ENCODE peak calls at places on chromosomes 7 and 10, in eight cellular contexts. T is upper lobe of right lung, C is WERI-Rb-1, U is glutamatergic neuron, J is nephron progenitor cell, L is OCI-LY7, H is B cell, E is neural progenitor cell. P is an unnamed sample.

GRCh38 chr7:1663243-1663642 is 6.8 kb upstream of the ELFN1 start:
- DNase-seq in H (no peak), L (no peak), T (peak), C (no peak), U (no peak), E (no peak), J (no peak), P (no peak)

GRCh38 chr7:140475747-140476333 is 3.5 kb downstream of the MKRN1 start:
- DNase-seq in J (peak), T (no peak), U (no peak), L (peak), C (peak), H (peak), E (peak), P (peak)

GRCh38 chr10:104437226-104437625 is 83.6 kb downstream of the CFAP58 start:
- DNase-seq in E (no peak), U (no peak), L (no peak), H (no peak), T (no peak), J (no peak), C (no peak), P (no peak)

GRCh38 chr7:47520408-47520807 is 61.5 kb downstream of the TNS3 start:
- DNase-seq in J (no peak), C (no peak), U (no peak), E (no peak), H (no peak), T (no peak), L (no peak), P (no peak)

GRCh38 chr10:43278216-43278615 is 11.4 kb upstream of the RASGEF1A start:
- DNase-seq in U (no peak), L (no peak), E (no peak), H (no peak), T (no peak), J (no peak), C (no peak), P (no peak)

GRCh38 chr10:71161429-71161828 is 50.9 kb upstream of the UNC5B start:
- DNase-seq in C (no peak), E (no peak), U (no peak), L (peak), T (no peak), J (no peak), H (no peak), P (no peak)

GRCh38 chr7:99371376-99371920 is 3.1 kb upstream of the ARPC1B start:
- DNase-seq in C (no peak), T (no peak), E (no peak), J (no peak), H (no peak), L (no peak), U (no peak), P (no peak)

GRCh38 chr7:28435732-28436378 is 23.5 kb downstream of the CREB5 start:
- DNase-seq in C (no peak), J (no peak), E (no peak), H (no peak), T (no peak), L (no peak), U (no peak), P (no peak)

GRCh38 chr7:41033526-41033925 is 669.4 kb downstream of the INHBA start:
- DNase-seq in E (no peak), L (no peak), U (no peak), H (no peak), J (no peak), T (no peak), C (no peak), P (no peak)

GRCh38 chr7:29255199-29255838 is 60.7 kb downstream of the CHN2 start:
- DNase-seq in J (no peak), H (no peak), E (no peak), L (no peak), T (no peak), C (no peak), U (no peak), P (no peak)

GRCh38 chr7:40545739-40546138 is 410.9 kb downstream of the SUGCT start:
- DNase-seq in H (no peak), U (no peak), T (no peak), L (no peak), C (no peak), E (no peak), J (no peak), P (no peak)

GRCh38 chr7:9776900-9777299 is 1196.8 kb upstream of the PHF14 start:
- DNase-seq in L (no peak), T (no peak), E (peak), U (no peak), C (no peak), J (peak), H (no peak), P (peak)

GRCh38 chr10:102645741-102646609 is 1.7 kb downstream of the TRIM8 start:
- DNase-seq in E (peak), C (peak), H (peak), J (peak), U (peak), T (peak), L (peak), P (no peak)

GRCh38 chr10:44513592-44513991 is 128.7 kb upstream of the CXCL12 start:
- DNase-seq in J (no peak), T (no peak), C (no peak), H (no peak), U (no peak), L (no peak), E (no peak), P (no peak)
- TF ChIP-seq CTCF in J (no peak), T (no peak), C (peak), H (no peak), U (no peak), L (no peak), E (no peak), P (no peak)

DNA sequence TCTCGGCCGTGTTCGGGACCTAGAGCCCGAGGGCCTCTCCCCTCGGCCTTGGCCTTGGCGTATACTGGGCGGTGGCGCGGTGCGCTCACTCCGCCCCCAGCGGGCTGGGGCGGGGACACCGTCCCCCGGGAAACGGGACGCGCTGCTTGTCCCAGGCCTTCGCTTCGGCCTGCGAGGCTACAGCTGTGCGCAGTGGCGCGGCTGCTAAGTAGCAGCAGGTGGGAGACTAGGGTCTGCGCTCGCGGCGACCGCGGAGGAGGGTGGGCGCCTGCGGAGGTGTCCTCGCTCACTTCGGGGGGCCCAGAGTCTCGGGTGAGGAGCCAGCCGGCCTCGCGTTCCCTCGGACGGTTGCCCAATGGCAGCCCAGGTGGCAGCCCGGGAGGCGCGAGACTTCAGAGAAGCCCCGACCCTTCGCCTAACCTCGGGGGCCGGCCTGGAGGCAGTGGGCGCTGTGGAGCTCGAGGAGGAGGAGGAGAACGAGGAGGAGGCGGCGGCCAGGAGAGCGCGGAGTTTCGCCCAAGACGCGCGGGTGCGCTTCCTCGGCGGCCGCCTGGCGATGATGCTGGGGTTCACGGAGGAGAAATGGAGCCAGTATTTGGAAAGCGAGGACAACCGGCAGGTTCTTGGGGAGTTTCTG is at the start of gene DNAH11:
- DNase-seq in C (peak), J (peak), U (peak), L (no peak), H (peak), T (peak), E (peak), P (peak)
- TF ChIP-seq CTCF in C (peak), J (no peak), U (peak), L (no peak), H (no peak), T (no peak), E (no peak), P (no peak)

GRCh38 chr7:37208528-37208927 is 240.1 kb downstream of the ELMO1 start:
- DNase-seq in L (peak), H (peak), J (peak), T (no peak), E (peak), U (no peak), C (peak), P (no peak)
- TF ChIP-seq CTCF in L (peak), H (peak), J (peak), T (peak), E (peak), U (no peak), C (peak), P (no peak)

GRCh38 chr7:42493436-42494198 is 256.6 kb upstream of the GLI3 start:
- DNase-seq in T (peak), U (peak), L (no peak), C (no peak), E (peak), H (no peak), J (peak), P (peak)
- TF ChIP-seq CTCF in T (no peak), U (no peak), L (no peak), C (no peak), E (no peak), H (no peak), J (no peak), P (no peak)

GRCh38 chr10:68572151-68572550 is 12.0 kb downstream of the TET1 start:
- DNase-seq in E (no peak), U (no peak), J (no peak), L (no peak), T (no peak), C (no peak), H (no peak), P (no peak)

GRCh38 chr10:68578945-68579344 is 18.8 kb downstream of the TET1 start:
- DNase-seq in E (no peak), J (no peak), C (no peak), U (no peak), T (no peak), H (no peak), L (no peak), P (no peak)

GRCh38 chr10:68576118-68576517 is 16.0 kb downstream of the TET1 start:
- DNase-seq in H (no peak), U (no peak), T (no peak), E (peak), J (peak), C (no peak), L (no peak), P (no peak)
- TF ChIP-seq CTCF in H (no peak), U (peak), T (no peak), E (peak), J (no peak), C (peak), L (peak), P (peak)

DNA sequence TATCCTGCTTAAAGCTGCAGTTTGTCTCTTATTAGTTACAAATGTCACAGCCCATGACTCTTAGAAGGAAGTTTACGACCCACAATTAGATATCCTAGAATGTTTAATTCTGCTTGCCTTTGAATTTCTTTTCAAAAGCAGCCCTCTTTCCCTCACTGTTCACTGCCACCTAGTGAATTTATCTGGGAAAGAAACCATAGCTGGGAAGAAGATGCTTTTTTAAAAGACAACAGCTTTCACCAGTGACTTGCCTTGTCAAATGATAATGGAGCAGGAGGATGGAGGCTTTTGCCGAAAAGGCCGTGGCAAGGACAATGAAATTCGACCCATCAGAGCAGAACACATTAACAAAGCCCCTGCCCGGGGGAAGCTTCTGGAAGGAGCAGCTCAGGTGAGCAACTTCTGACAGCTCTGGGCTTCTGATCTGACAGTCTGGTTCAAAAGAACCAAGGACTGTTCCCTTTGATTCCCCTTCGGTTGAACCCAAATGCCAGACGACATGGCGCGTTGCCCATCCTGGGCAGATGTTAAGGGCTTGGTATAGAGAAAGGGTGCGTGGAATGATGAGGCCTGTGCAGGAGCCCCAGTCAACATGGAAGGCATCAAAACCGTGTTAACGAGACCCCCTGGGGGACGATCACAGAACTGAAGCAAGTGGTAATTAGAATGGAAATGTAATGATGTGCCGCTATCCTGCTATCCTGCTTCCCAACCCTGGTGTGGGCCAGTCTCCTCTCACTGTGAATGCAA is 236.8 kb downstream of the FRMD4A start:
- DNase-seq in L (no peak), T (no peak), C (peak), H (no peak), U (peak), E (peak), J (peak), P (peak)
- TF ChIP-seq CTCF in L (peak), T (peak), C (peak), H (no peak), U (peak), E (peak), J (peak), P (peak)

GRCh38 chr10:85995791-85996190 is 370.8 kb downstream of the GRID1 start:
- DNase-seq in J (no peak), H (peak), C (peak), T (no peak), E (peak), L (peak), U (no peak), P (peak)
- TF ChIP-seq CTCF in J (peak), H (peak), C (peak), T (peak), E (peak), L (peak), U (no peak), P (no peak)

DNA sequence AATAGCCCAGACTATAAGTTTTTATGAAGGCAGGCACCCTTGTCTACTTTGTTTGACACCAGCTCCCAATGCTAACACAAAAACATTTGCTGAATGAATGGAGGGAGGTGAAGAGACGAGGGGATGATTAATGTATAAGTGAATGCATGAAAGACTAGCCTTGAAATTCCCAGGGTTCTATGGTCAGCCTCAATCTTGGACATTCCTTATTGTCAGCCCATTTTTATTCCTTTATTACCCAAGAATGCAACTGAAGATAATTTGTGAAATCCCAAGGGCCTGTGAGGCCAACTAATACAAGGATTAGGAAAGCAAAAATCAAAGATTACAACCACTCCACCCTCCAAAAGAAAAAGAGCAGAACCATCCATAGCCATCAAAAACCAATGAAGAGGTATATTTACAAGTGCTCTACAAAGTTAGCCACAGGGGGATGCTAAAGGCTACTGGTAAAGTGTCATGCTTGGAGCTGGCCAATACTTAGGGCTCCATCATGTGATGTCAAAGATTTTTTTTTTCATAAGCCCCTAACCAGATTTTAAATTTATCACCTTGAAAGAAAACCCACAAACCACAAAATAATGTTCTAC is 40.0 kb upstream of the ASAH2 start:
- DNase-seq in E (no peak), T (no peak), C (no peak), H (no peak), J (no peak), U (no peak), L (peak), P (no peak)
- TF ChIP-seq CTCF in E (peak), T (peak), C (no peak), H (peak), J (no peak), U (no peak), L (peak), P (no peak)